ENCODE peak calls at places on chromosomes 4 and X, in seven cellular contexts. X, T, U, N, I, F and R are unnamed samples.

GRCh38 chr4:185625503-185625902 is 90.2 kb upstream of the PDLIM3 start:
- DNase-seq in I (no peak), T (no peak), N (no peak), F (no peak), U (no peak), X (no peak), R (no peak)

GRCh38 chr4:63708661-63709060 is 700.6 kb downstream of the TECRL start:
- DNase-seq in T (no peak), N (no peak), X (no peak), F (no peak), I (no peak), U (no peak), R (no peak)

GRCh38 chrX:46325312-46325877 is 219.8 kb downstream of the ZNF674 start:
- DNase-seq in F (peak; percentile 20), I (peak; percentile 52), U (peak; percentile 50), T (peak; percentile 57), X (no peak), N (no peak), R (peak; percentile 41)

GRCh38 chr4:687048-687974 is 1.6 kb downstream of the SLC49A3 start:
- DNase-seq in X (no peak), U (peak; percentile 95), F (no peak), N (no peak), T (peak; percentile 89), I (peak; percentile 77), R (no peak)

GRCh38 chr4:151865744-151866143 is 104.9 kb upstream of the GATB start:
- DNase-seq in I (no peak), N (no peak), F (no peak), X (no peak), T (no peak), U (no peak), R (no peak)

GRCh38 chrX:104510801-104511200 is 55.2 kb upstream of the IL1RAPL2 start:
- DNase-seq in F (no peak), I (no peak), X (no peak), U (no peak), T (no peak), N (no peak), R (no peak)

GRCh38 chrX:132092439-132093065 is 35.3 kb downstream of the FRMD7 start:
- DNase-seq in U (peak; percentile 58), N (peak; percentile 26), T (peak; percentile 77), X (peak; percentile 8), I (peak; percentile 61), F (peak; percentile 78), R (peak; percentile 42)

GRCh38 chrX:2500091-2500680 is 590 bp downstream of the DHRSX start:
- DNase-seq in I (peak; percentile 65), X (no peak), N (peak; percentile 32), U (no peak), F (peak; percentile 71), T (peak; percentile 50), R (peak; percentile 19)

GRCh38 chrX:110003167-110004156 is 548 bp downstream of the TMEM164 start:
- DNase-seq in I (no peak), N (no peak), F (no peak), T (peak; percentile 23), U (no peak), X (no peak), R (no peak)

GRCh38 chr4:183469936-183470335 is 25.5 kb downstream of the CDKN2AIP start:
- DNase-seq in F (no peak), U (no peak), X (no peak), I (peak; percentile 61), N (no peak), T (peak; percentile 54), R (no peak)

GRCh38 chr4:173466101-173466500 is 63.9 kb downstream of the HAND2 start:
- DNase-seq in X (no peak), F (no peak), N (no peak), U (no peak), I (no peak), T (no peak), R (no peak)

GRCh38 chr4:68218044-68218443 is 27.4 kb downstream of the TMPRSS11B start:
- DNase-seq in N (no peak), X (no peak), I (no peak), F (no peak), T (no peak), U (no peak), R (no peak)

GRCh38 chr4:121050251-121050650 is 22.1 kb downstream of the NDNF start:
- DNase-seq in F (no peak), X (no peak), U (no peak), N (no peak), T (no peak), I (no peak), R (no peak)

GRCh38 chrX:153968754-153969124 is 2.9 kb downstream of the HCFC1 start:
- DNase-seq in F (peak; percentile 52), N (peak; percentile 41), T (no peak), I (no peak), U (peak; percentile 57), X (no peak), R (peak; percentile 69)

GRCh38 chrX:121114691-121115090 is 67.3 kb downstream of the GLUD2 start:
- DNase-seq in I (no peak), U (no peak), N (no peak), T (no peak), X (no peak), F (no peak), R (no peak)

GRCh38 chr4:40196724-40197281 is at the start of gene RHOH:
- DNase-seq in N (peak; percentile 60), X (peak; percentile 55), U (no peak), I (no peak), T (no peak), F (peak; percentile 71), R (peak; percentile 83)

GRCh38 chr4:21452931-21453330 is 495.6 kb downstream of the KCNIP4 start:
- DNase-seq in T (no peak), X (no peak), U (no peak), N (no peak), I (no peak), F (no peak), R (no peak)

GRCh38 chrX:152206426-152206825 is 68.0 kb upstream of the MAGEA10 start:
- DNase-seq in N (no peak), U (no peak), X (no peak), T (no peak), F (no peak), I (no peak), R (no peak)

GRCh38 chr4:15240764-15241163 is 187.1 kb upstream of the C1QTNF7 start:
- DNase-seq in I (peak; percentile 61), X (no peak), U (no peak), F (no peak), N (no peak), T (peak; percentile 46), R (no peak)

GRCh38 chr4:92215471-92215870 is 88.3 kb upstream of the GRID2 start:
- DNase-seq in I (no peak), X (no peak), T (no peak), N (no peak), F (no peak), U (no peak), R (no peak)

GRCh38 chr4:139144911-139145551 is 32.0 kb downstream of the ELF2 start:
- DNase-seq in U (no peak), X (no peak), F (no peak), T (no peak), N (no peak), I (no peak), R (no peak)
- H3K27ac ChIP-seq in U (no peak overlapping the region), X (no peak overlapping the region), F (no peak overlapping the region), T (peak overlapping the region; percentile 45), N (no peak overlapping the region), I (no peak overlapping the region), R (no peak overlapping the region)

GRCh38 chr4:24802648-24803047 is 7.3 kb downstream of the SOD3 start:
- DNase-seq in U (no peak), X (no peak), I (no peak), T (no peak), F (no peak), N (no peak), R (no peak)

GRCh38 chr4:24800273-24800880 is 5.0 kb downstream of the SOD3 start:
- DNase-seq in N (no peak), X (no peak), U (no peak), T (peak; percentile 44), F (peak; percentile 55), I (no peak), R (no peak)

GRCh38 chr4:24799196-24799543 is 3.8 kb downstream of the SOD3 start:
- DNase-seq in I (no peak), N (no peak), X (no peak), F (no peak), T (no peak), U (no peak), R (no peak)

GRCh38 chr4:24799544-24800272 is 4.3 kb downstream of the SOD3 start:
- DNase-seq in N (no peak), I (no peak), U (no peak), X (no peak), T (peak; percentile 21), F (peak; percentile 47), R (no peak)

GRCh38 chr4:24801136-24801855 is 5.9 kb downstream of the SOD3 start:
- DNase-seq in U (no peak), F (no peak), N (no peak), I (no peak), X (no peak), T (no peak), R (no peak)
- H3K27ac ChIP-seq in U (peak overlapping the region; percentile 6), F (no peak overlapping the region), N (no peak overlapping the region), I (no peak overlapping the region), X (no peak overlapping the region), T (no peak overlapping the region), R (no peak overlapping the region)

DNA sequence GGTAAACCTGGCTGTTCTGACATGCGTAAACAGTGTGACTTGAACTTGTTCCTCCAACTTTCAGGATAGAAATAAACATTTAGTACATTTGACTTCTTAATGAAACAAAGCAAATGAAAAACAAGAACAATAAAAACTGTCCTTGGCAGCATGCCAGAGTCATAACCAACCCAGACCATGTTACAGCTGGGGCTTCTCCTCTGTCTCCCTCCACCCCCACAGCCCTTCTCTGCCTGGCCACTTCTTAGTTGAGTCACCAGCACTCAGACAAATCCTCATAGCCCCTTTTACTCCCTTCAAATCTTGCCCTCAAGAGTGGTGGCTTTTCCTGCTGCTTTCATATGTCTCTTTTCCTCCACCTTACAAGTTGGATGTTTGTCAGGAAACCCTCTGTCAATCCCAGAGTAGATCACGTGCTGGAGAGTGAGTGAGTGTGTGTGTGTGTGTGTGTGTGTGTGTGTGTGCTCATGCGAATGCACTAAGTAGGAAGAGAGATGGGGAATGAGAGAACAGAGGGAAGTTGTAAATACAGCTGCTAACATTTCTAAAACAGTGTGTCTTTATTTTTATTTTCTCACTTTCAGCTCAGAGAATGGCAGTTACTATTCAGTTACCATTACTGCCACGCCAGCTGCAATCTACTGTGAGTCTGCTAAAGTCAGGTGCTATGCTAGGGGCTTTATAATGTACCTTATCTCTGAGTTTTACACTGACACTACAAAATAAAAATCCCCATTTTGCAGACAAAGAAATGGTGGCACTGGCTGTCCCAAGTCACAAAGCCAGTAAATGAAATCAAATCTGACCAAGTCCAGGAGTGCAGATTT is 15.0 kb downstream of the SCARB2 start:
- DNase-seq in T (peak; percentile 91), X (no peak), I (peak; percentile 89), F (peak; percentile 52), N (no peak), U (peak; percentile 77), R (peak; percentile 8)
- H3K27ac ChIP-seq in T (peak overlapping the region; percentile 79), X (no peak overlapping the region), I (peak overlapping the region; percentile 91), F (no peak overlapping the region), N (no peak overlapping the region), U (no peak overlapping the region), R (no peak overlapping the region)

GRCh38 chr4:88226143-88226542 is 58.2 kb downstream of the PPM1K start:
- DNase-seq in T (no peak), F (no peak), X (no peak), U (no peak), N (no peak), I (no peak), R (no peak)
- H3K27ac ChIP-seq in T (no peak overlapping the region), F (no peak overlapping the region), X (no peak overlapping the region), U (no peak overlapping the region), N (no peak overlapping the region), I (no peak overlapping the region), R (no peak overlapping the region)

GRCh38 chrX:119605398-119605738 is 856 bp downstream of the NKRF start:
- DNase-seq in T (no peak), U (no peak), F (no peak), X (no peak), I (no peak), N (no peak), R (no peak)
- H3K27ac ChIP-seq in T (no peak overlapping the region), U (no peak overlapping the region), F (no peak overlapping the region), X (peak overlapping the region; percentile 94), I (peak overlapping the region; percentile 81), N (peak overlapping the region; percentile 82), R (peak overlapping the region; percentile 85)